ENCODE peak calls at places on chromosomes 7 and 10, in four cellular contexts. One of them, this sample, is unnamed.

GRCh38 chr10:127182161-127182560 is 14.2 kb downstream of the INSYN2A start:
- DNase-seq in stimulated activated CD8-positive, alpha-beta memory T cell treated with anti-CD3 and anti-CD28 coated beads, Interleukin-7, amount 100 ng/mL, for 24 hours: no peak
- DNase-seq in NCI-H82: no peak
- DNase-seq in amniotic stem cell: no peak
- DNase-seq in this sample: no peak

GRCh38 chr10:12787297-12787696 is 214.2 kb downstream of the CCDC3 start:
- DNase-seq in NCI-H82: no peak
- DNase-seq in amniotic stem cell: no peak
- DNase-seq in stimulated activated CD8-positive, alpha-beta memory T cell treated with anti-CD3 and anti-CD28 coated beads, Interleukin-7, amount 100 ng/mL, for 24 hours: no peak
- DNase-seq in this sample: no peak

GRCh38 chr10:37813763-37814162 is 43.6 kb downstream of the ZNF248 start:
- DNase-seq in amniotic stem cell: no peak
- DNase-seq in NCI-H82: no peak
- DNase-seq in stimulated activated CD8-positive, alpha-beta memory T cell treated with anti-CD3 and anti-CD28 coated beads, Interleukin-7, amount 100 ng/mL, for 24 hours: no peak
- DNase-seq in this sample: no peak

GRCh38 chr10:101304316-101304715 is 49.6 kb upstream of the BTRC start:
- DNase-seq in amniotic stem cell: no peak
- DNase-seq in stimulated activated CD8-positive, alpha-beta memory T cell treated with anti-CD3 and anti-CD28 coated beads, Interleukin-7, amount 100 ng/mL, for 24 hours: no peak
- DNase-seq in NCI-H82: no peak
- DNase-seq in this sample: no peak

GRCh38 chr7:111756687-111757178 is 194.4 kb upstream of the IMMP2L start:
- DNase-seq in stimulated activated CD8-positive, alpha-beta memory T cell treated with anti-CD3 and anti-CD28 coated beads, Interleukin-7, amount 100 ng/mL, for 24 hours: no peak
- DNase-seq in amniotic stem cell: no peak
- DNase-seq in NCI-H82: peak
- DNase-seq in this sample: peak

GRCh38 chr7:121081327-121081936 is 92.9 kb downstream of the CPED1 start:
- DNase-seq in stimulated activated CD8-positive, alpha-beta memory T cell treated with anti-CD3 and anti-CD28 coated beads, Interleukin-7, amount 100 ng/mL, for 24 hours: no peak
- DNase-seq in NCI-H82: peak
- DNase-seq in amniotic stem cell: peak
- DNase-seq in this sample: no peak

GRCh38 chr10:48551796-48552591 is 52.9 kb downstream of the ARHGAP22 start:
- DNase-seq in stimulated activated CD8-positive, alpha-beta memory T cell treated with anti-CD3 and anti-CD28 coated beads, Interleukin-7, amount 100 ng/mL, for 24 hours: no peak
- DNase-seq in amniotic stem cell: peak
- DNase-seq in NCI-H82: peak
- DNase-seq in this sample: no peak

GRCh38 chr7:141012696-141013344 is 1.9 kb downstream of the MRPS33 start:
- DNase-seq in NCI-H82: no peak
- DNase-seq in stimulated activated CD8-positive, alpha-beta memory T cell treated with anti-CD3 and anti-CD28 coated beads, Interleukin-7, amount 100 ng/mL, for 24 hours: no peak
- DNase-seq in amniotic stem cell: peak
- DNase-seq in this sample: no peak

GRCh38 chr10:74586088-74586585 is 240.3 kb upstream of the KAT6B start:
- DNase-seq in NCI-H82: peak
- DNase-seq in stimulated activated CD8-positive, alpha-beta memory T cell treated with anti-CD3 and anti-CD28 coated beads, Interleukin-7, amount 100 ng/mL, for 24 hours: peak
- DNase-seq in amniotic stem cell: no peak
- DNase-seq in this sample: no peak

GRCh38 chr7:17289074-17289665 is 9.3 kb upstream of the AHR start:
- DNase-seq in amniotic stem cell: no peak
- DNase-seq in stimulated activated CD8-positive, alpha-beta memory T cell treated with anti-CD3 and anti-CD28 coated beads, Interleukin-7, amount 100 ng/mL, for 24 hours: no peak
- DNase-seq in NCI-H82: peak
- DNase-seq in this sample: peak

GRCh38 chr7:96093435-96093834 is 228.5 kb downstream of the SLC25A13 start:
- DNase-seq in amniotic stem cell: peak
- DNase-seq in stimulated activated CD8-positive, alpha-beta memory T cell treated with anti-CD3 and anti-CD28 coated beads, Interleukin-7, amount 100 ng/mL, for 24 hours: no peak
- DNase-seq in NCI-H82: no peak
- DNase-seq in this sample: no peak

GRCh38 chr7:3285652-3286051 is 15.4 kb upstream of the SDK1 start:
- DNase-seq in stimulated activated CD8-positive, alpha-beta memory T cell treated with anti-CD3 and anti-CD28 coated beads, Interleukin-7, amount 100 ng/mL, for 24 hours: no peak
- DNase-seq in amniotic stem cell: no peak
- DNase-seq in NCI-H82: no peak
- DNase-seq in this sample: no peak

GRCh38 chr7:136869006-136869961 is 832 bp downstream of the CHRM2 start:
- DNase-seq in stimulated activated CD8-positive, alpha-beta memory T cell treated with anti-CD3 and anti-CD28 coated beads, Interleukin-7, amount 100 ng/mL, for 24 hours: no peak
- DNase-seq in amniotic stem cell: no peak
- DNase-seq in NCI-H82: peak
- DNase-seq in this sample: no peak

GRCh38 chr7:12456506-12456905 is 52.8 kb upstream of the VWDE start:
- DNase-seq in stimulated activated CD8-positive, alpha-beta memory T cell treated with anti-CD3 and anti-CD28 coated beads, Interleukin-7, amount 100 ng/mL, for 24 hours: no peak
- DNase-seq in NCI-H82: peak
- DNase-seq in amniotic stem cell: no peak
- DNase-seq in this sample: no peak

GRCh38 chr10:112741830-112742402 is 208.1 kb upstream of the TCF7L2 start:
- DNase-seq in stimulated activated CD8-positive, alpha-beta memory T cell treated with anti-CD3 and anti-CD28 coated beads, Interleukin-7, amount 100 ng/mL, for 24 hours: no peak
- DNase-seq in NCI-H82: no peak
- DNase-seq in amniotic stem cell: no peak
- DNase-seq in this sample: no peak

GRCh38 chr10:52906046-52906445 is 133.5 kb upstream of the MBL2 start:
- DNase-seq in NCI-H82: no peak
- DNase-seq in amniotic stem cell: no peak
- DNase-seq in stimulated activated CD8-positive, alpha-beta memory T cell treated with anti-CD3 and anti-CD28 coated beads, Interleukin-7, amount 100 ng/mL, for 24 hours: no peak
- DNase-seq in this sample: no peak

This sample was measured in ureter.